ENCODE peak calls at places on chromosome 5, in nine cellular contexts. C is suprapubic skin, E is GM12892, S is Peyer's patch, R is thyroid gland, F is lower leg skin, H is upper lobe of left lung, O is right lobe of liver, A is transverse colon. U is an unnamed sample.

GRCh38 chr5:119387900-119388618 is 32.2 kb downstream of the TNFAIP8 start:
- DNase-seq in S (no peak), R (no peak), A (no peak), H (no peak), E (no peak), C (no peak), O (no peak), F (no peak), U (no peak)

GRCh38 chr5:168261212-168261575 is 30.3 kb upstream of the WWC1 start:
- DNase-seq in O (no peak), H (no peak), F (no peak), A (no peak), R (no peak), C (no peak), E (no peak), S (no peak), U (no peak)

GRCh38 chr5:95884021-95884333 is 61.5 kb upstream of the GLRX start:
- DNase-seq in R (no peak), E (no peak), F (no peak), H (no peak), S (no peak), A (no peak), O (no peak), C (no peak), U (peak; percentile 68)

GRCh38 chr5:24816206-24816605 is 171.4 kb upstream of the CDH10 start:
- DNase-seq in R (no peak), O (no peak), C (no peak), H (no peak), F (no peak), E (no peak), A (no peak), S (no peak), U (no peak)

GRCh38 chr5:96658272-96658671 is 3.9 kb upstream of the CAST start:
- DNase-seq in O (no peak), S (no peak), H (no peak), F (no peak), E (no peak), A (no peak), R (no peak), C (no peak), U (no peak)

GRCh38 chr5:116848974-116849586 is 274.5 kb upstream of the SEMA6A start:
- DNase-seq in R (no peak), F (no peak), C (no peak), H (no peak), E (no peak), A (no peak), S (no peak), O (no peak), U (no peak)

GRCh38 chr5:133421394-133421793 is 190.9 kb downstream of the FSTL4 start:
- DNase-seq in C (no peak), A (no peak), H (no peak), O (no peak), E (peak; percentile 31), S (no peak), F (peak; percentile 42), R (no peak), U (no peak)

GRCh38 chr5:132013006-132013689 is 1.7 kb upstream of the ACSL6 start:
- DNase-seq in H (peak; percentile 40), F (peak; percentile 71), O (peak; percentile 29), S (no peak), E (no peak), C (no peak), R (no peak), A (peak; percentile 2), U (no peak)

GRCh38 chr5:54146906-54147305 is 163.5 kb downstream of the ARL15 start:
- DNase-seq in R (no peak), S (no peak), E (no peak), F (no peak), A (no peak), O (no peak), H (no peak), C (no peak), U (no peak)

GRCh38 chr5:168681556-168682183 is 102.5 kb upstream of the PANK3 start:
- DNase-seq in E (no peak), R (peak; percentile 47), S (no peak), C (no peak), F (no peak), H (no peak), A (no peak), O (peak; percentile 90), U (peak; percentile 57)

GRCh38 chr5:135008981-135009735 is 24.9 kb downstream of the PITX1 start:
- DNase-seq in R (no peak), A (no peak), S (no peak), E (no peak), F (no peak), O (no peak), H (no peak), C (no peak), U (no peak)

GRCh38 chr5:120882042-120882775 is 418.1 kb downstream of the PRR16 start:
- DNase-seq in E (no peak), S (no peak), R (no peak), A (no peak), O (no peak), C (no peak), F (no peak), H (no peak), U (no peak)

GRCh38 chr5:1521054-1521453 is 2.7 kb downstream of the LPCAT1 start:
- DNase-seq in A (peak; percentile 5), S (peak; percentile 22), H (no peak), E (no peak), R (no peak), F (peak; percentile 64), O (peak; percentile 17), C (peak; percentile 34), U (no peak)

GRCh38 chr5:107832746-107833145 is 162.0 kb upstream of the EFNA5 start:
- DNase-seq in O (no peak), C (no peak), R (no peak), S (no peak), A (no peak), F (no peak), E (no peak), H (no peak), U (peak; percentile 28)

DNA sequence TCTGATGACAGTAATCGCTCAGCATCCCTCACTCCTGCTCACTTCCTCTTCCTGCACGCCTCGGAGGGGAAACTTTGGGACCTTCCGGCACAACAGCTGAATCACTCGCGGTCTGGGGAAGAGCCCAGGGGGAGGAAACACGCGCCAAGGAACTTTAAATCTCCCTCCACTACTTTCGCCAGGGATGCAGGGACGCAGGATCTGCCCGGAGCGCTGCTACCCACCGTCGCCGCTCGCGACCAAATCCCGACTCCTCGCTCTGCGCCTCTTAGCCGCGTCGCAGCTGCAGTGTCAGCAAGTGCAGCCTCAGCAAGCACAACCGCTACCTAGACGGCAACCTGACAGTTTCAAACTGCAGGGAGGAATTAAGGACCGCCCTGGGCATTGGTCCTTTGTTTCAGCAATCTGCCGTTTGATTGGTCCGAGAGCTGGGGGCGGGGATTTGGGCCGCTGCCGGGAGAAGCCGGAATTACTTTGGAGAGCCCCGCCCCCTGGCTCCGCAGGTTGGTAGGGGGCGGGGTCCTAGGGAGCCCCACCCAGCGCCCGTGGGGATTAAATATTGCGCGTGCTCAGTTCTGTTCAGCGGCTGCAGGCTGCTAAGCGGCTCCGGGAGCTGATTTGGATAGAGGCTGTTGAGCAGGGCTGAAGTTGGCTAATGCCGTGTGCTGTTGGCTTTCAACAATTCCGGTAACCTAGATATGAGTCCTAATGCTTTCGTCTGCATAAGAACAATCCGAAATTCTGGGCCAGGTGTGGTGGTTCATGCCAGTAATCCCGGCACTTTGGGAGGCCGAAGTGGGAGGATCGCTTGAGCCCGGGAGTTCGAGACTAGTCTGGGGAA is at the start of gene POC5:
- DNase-seq in C (peak; percentile 98), E (peak; percentile 76), O (peak; percentile 98), S (peak; percentile 99), A (peak; percentile 99), R (peak; percentile 97), F (peak; percentile 99), H (peak; percentile 95), U (peak; percentile 93)
- TF ChIP-seq POLR2A in C (no peak), E (peak; percentile 98), O (peak; percentile 76), S (peak; percentile 72), A (peak; percentile 74), R (peak; percentile 73), F (no peak), H (peak; percentile 22), U (no peak)

DNA sequence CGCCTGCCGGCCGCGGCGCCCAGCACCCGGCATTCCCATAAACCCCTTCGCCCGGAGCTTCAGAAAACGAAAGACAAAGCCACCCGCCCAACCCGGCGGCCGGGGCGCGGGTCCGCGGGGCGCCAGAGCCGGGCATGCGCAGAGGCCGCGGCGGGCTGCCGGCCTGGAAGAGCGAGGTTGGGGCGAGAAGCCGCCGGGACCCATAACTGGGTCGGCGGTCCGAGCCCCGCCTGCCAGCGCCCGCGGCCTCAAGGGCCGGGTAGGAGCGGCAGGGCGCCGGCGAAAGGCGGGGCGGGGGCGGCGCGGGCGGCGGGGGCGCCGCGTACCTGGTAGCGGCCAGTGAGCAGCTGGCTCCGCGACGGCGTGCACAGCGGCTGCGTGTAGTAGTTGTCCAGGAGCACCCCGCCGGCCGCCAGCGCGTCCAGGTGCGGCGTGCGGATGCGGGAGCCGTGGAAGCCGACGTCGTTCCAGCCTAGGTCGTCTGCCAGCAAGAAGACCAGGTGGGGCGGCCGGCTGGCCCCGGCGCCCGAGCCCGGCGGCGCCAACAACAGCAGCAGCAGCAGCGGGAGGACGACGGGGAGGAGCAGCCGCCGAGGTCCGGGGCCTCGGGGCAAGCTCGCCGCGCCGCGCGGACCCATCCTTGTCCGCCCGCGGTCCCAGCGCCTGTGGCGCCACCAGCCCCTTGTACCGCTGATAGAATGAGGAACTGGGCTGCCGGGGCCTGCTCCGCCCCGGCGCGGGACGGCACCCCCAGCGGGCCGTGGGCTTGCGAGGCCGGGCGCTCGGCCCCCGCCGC is at the start of gene ARSB:
- DNase-seq in C (peak; percentile 87), R (peak; percentile 91), A (peak; percentile 91), F (peak; percentile 95), O (peak; percentile 92), H (peak; percentile 97), E (peak; percentile 73), S (peak; percentile 90), U (peak; percentile 77)
- TF ChIP-seq POLR2A in C (peak; percentile 16), R (peak; percentile 86), A (peak; percentile 38), F (no peak), O (peak; percentile 80), H (no peak), E (peak; percentile 65), S (peak; percentile 11), U (peak; percentile 62)

DNA sequence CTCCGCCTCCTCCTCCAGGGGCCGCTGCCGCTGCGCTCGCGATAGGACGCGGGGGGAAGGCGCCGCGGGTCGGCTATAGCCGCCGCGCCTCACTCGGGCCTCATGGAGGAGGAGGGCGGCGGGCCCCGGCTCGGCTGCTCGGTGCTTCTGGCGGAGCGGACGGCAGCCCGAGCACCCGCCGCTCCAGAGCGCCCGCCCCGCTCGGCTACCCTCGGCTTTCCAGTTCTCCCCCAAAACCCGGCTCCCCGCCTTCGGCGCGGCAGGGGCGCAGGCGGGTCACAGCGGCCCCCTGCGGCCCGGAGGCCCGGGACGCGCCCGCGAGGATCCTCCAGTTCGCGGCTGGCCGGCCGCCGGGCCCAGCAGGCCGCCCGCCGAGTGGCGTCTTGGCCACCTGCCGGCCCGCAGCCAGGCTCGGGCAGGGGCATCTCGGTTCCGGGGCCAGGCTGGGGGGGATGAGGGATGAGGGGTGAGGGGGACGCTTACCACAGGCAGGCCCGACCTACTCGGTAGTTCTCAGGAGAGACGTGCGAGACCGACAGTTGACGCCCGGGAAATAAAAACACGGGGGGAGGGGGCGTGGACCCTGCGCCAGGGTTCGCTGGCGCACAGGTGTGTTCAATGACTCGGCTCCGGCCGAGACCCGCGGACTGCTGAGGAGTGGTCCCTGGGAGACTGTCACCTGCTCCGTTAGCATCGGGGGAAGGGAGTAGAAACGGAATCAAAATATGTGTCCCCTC is at the start of gene PAIP1:
- DNase-seq in A (peak; percentile 83), C (peak; percentile 88), R (peak; percentile 82), S (peak; percentile 91), E (peak; percentile 77), F (peak; percentile 95), H (peak; percentile 97), O (peak; percentile 83), U (peak; percentile 86)
- TF ChIP-seq POLR2A in A (peak; percentile 74), C (no peak), R (peak; percentile 77), S (peak; percentile 39), E (peak; percentile 83), F (no peak), H (no peak), O (peak; percentile 84), U (peak; percentile 84)

GRCh38 chr5:139394654-139395566 is at the start of gene PROB1:
- DNase-seq in A (no peak), S (no peak), H (peak; percentile 88), F (no peak), R (peak; percentile 21), E (no peak), O (no peak), C (no peak), U (no peak)
- TF ChIP-seq POLR2A in A (no peak), S (no peak), H (no peak), F (no peak), R (peak; percentile 36), E (no peak), O (peak; percentile 15), C (no peak), U (no peak)

U was measured in IMR-90.